ENCODE peak calls at places on chromosomes 1 and 21, in eight cellular contexts. One of them, this sample, is unnamed.

GRCh38 chr1:7292033-7292681 is 478.9 kb upstream of the VAMP3 start:
- DNase-seq in activated CD4-positive, alpha-beta T cell treated with anti-CD3 and anti-CD28 coated beads, Interleukin-2, amount 50 U/mL, for 1 hour: no peak
- DNase-seq in activated naive CD4-positive, alpha-beta T cell treated with Interleukin-2 at 50 U/mL for 16 hours: no peak
- DNase-seq in Ammon's horn: no peak
- DNase-seq in GM23338: no peak
- DNase-seq in PC-3: no peak
- DNase-seq in T-cell: no peak
- DNase-seq in kidney tubule cell: no peak
- DNase-seq in this sample: no peak

GRCh38 chr1:117362986-117363385 is 4.3 kb upstream of the MAN1A2 start:
- DNase-seq in T-cell: no peak
- DNase-seq in activated naive CD4-positive, alpha-beta T cell treated with Interleukin-2 at 50 U/mL for 16 hours: no peak
- DNase-seq in Ammon's horn: no peak
- DNase-seq in activated CD4-positive, alpha-beta T cell treated with anti-CD3 and anti-CD28 coated beads, Interleukin-2, amount 50 U/mL, for 1 hour: no peak
- DNase-seq in kidney tubule cell: no peak
- DNase-seq in PC-3: peak
- DNase-seq in GM23338: no peak
- DNase-seq in this sample: no peak

GRCh38 chr1:51990478-51990965 is at the start of gene RAB3B:
- DNase-seq in PC-3: peak
- DNase-seq in T-cell: peak
- DNase-seq in GM23338: peak
- DNase-seq in kidney tubule cell: peak
- DNase-seq in Ammon's horn: peak
- DNase-seq in activated naive CD4-positive, alpha-beta T cell treated with Interleukin-2 at 50 U/mL for 16 hours: peak
- DNase-seq in activated CD4-positive, alpha-beta T cell treated with anti-CD3 and anti-CD28 coated beads, Interleukin-2, amount 50 U/mL, for 1 hour: peak
- DNase-seq in this sample: peak

GRCh38 chr21:38769253-38769780 is 36.4 kb upstream of the ETS2 start:
- DNase-seq in T-cell: no peak
- DNase-seq in Ammon's horn: no peak
- DNase-seq in activated CD4-positive, alpha-beta T cell treated with anti-CD3 and anti-CD28 coated beads, Interleukin-2, amount 50 U/mL, for 1 hour: no peak
- DNase-seq in PC-3: peak
- DNase-seq in activated naive CD4-positive, alpha-beta T cell treated with Interleukin-2 at 50 U/mL for 16 hours: peak
- DNase-seq in kidney tubule cell: peak
- DNase-seq in GM23338: no peak
- DNase-seq in this sample: no peak

GRCh38 chr1:167273027-167273800 is 52.5 kb downstream of the POU2F1 start:
- DNase-seq in PC-3: no peak
- DNase-seq in activated CD4-positive, alpha-beta T cell treated with anti-CD3 and anti-CD28 coated beads, Interleukin-2, amount 50 U/mL, for 1 hour: no peak
- DNase-seq in kidney tubule cell: peak
- DNase-seq in GM23338: no peak
- DNase-seq in Ammon's horn: no peak
- DNase-seq in activated naive CD4-positive, alpha-beta T cell treated with Interleukin-2 at 50 U/mL for 16 hours: no peak
- DNase-seq in T-cell: no peak
- DNase-seq in this sample: no peak

GRCh38 chr1:94522304-94522703 is 19.3 kb downstream of the F3 start:
- DNase-seq in GM23338: peak
- DNase-seq in T-cell: no peak
- DNase-seq in PC-3: peak
- DNase-seq in kidney tubule cell: peak
- DNase-seq in activated naive CD4-positive, alpha-beta T cell treated with Interleukin-2 at 50 U/mL for 16 hours: no peak
- DNase-seq in activated CD4-positive, alpha-beta T cell treated with anti-CD3 and anti-CD28 coated beads, Interleukin-2, amount 50 U/mL, for 1 hour: no peak
- DNase-seq in Ammon's horn: peak
- DNase-seq in this sample: no peak

GRCh38 chr1:67148516-67149178 is 13.9 kb upstream of the C1orf141 start:
- DNase-seq in PC-3: peak
- DNase-seq in activated CD4-positive, alpha-beta T cell treated with anti-CD3 and anti-CD28 coated beads, Interleukin-2, amount 50 U/mL, for 1 hour: no peak
- DNase-seq in GM23338: no peak
- DNase-seq in activated naive CD4-positive, alpha-beta T cell treated with Interleukin-2 at 50 U/mL for 16 hours: no peak
- DNase-seq in kidney tubule cell: peak
- DNase-seq in Ammon's horn: no peak
- DNase-seq in T-cell: no peak
- DNase-seq in this sample: no peak

GRCh38 chr21:15682182-15682895 is 47.4 kb upstream of the USP25 start:
- DNase-seq in Ammon's horn: peak
- DNase-seq in activated CD4-positive, alpha-beta T cell treated with anti-CD3 and anti-CD28 coated beads, Interleukin-2, amount 50 U/mL, for 1 hour: no peak
- DNase-seq in PC-3: peak
- DNase-seq in kidney tubule cell: peak
- DNase-seq in GM23338: no peak
- DNase-seq in T-cell: no peak
- DNase-seq in activated naive CD4-positive, alpha-beta T cell treated with Interleukin-2 at 50 U/mL for 16 hours: no peak
- DNase-seq in this sample: peak

GRCh38 chr1:161382214-161383019 is 14.7 kb upstream of the CFAP126 start:
- DNase-seq in activated naive CD4-positive, alpha-beta T cell treated with Interleukin-2 at 50 U/mL for 16 hours: no peak
- DNase-seq in Ammon's horn: peak
- DNase-seq in GM23338: peak
- DNase-seq in kidney tubule cell: peak
- DNase-seq in activated CD4-positive, alpha-beta T cell treated with anti-CD3 and anti-CD28 coated beads, Interleukin-2, amount 50 U/mL, for 1 hour: no peak
- DNase-seq in PC-3: peak
- DNase-seq in T-cell: no peak
- DNase-seq in this sample: no peak

GRCh38 chr1:47565676-47566075 is 127.8 kb downstream of the FOXD2 start:
- DNase-seq in Ammon's horn: no peak
- DNase-seq in kidney tubule cell: no peak
- DNase-seq in activated CD4-positive, alpha-beta T cell treated with anti-CD3 and anti-CD28 coated beads, Interleukin-2, amount 50 U/mL, for 1 hour: no peak
- DNase-seq in GM23338: no peak
- DNase-seq in PC-3: no peak
- DNase-seq in activated naive CD4-positive, alpha-beta T cell treated with Interleukin-2 at 50 U/mL for 16 hours: no peak
- DNase-seq in T-cell: no peak
- DNase-seq in this sample: no peak